ENCODE peak calls at places on chromosomes 6 and 20, in four cellular contexts. U, G, L and Q are unnamed samples.

GRCh38 chr6:158847012-158847529 is 27.9 kb upstream of the EZR start:
- DNase-seq in U (no peak), G (no peak), L (no peak), Q (no peak)

GRCh38 chr6:160247457-160247883 is 11.2 kb downstream of the SLC22A2 start:
- DNase-seq in U (no peak), G (no peak), L (peak), Q (no peak)

GRCh38 chr6:1834641-1835516 is 225.2 kb downstream of the FOXC1 start:
- DNase-seq in U (no peak), G (no peak), L (no peak), Q (no peak)

GRCh38 chr6:36130672-36131516 is 581 bp downstream of the MAPK13 start:
- DNase-seq in U (peak), G (peak), L (peak), Q (peak)

GRCh38 chr6:13992417-13993055 is 67.8 kb downstream of the RNF182 start:
- DNase-seq in U (peak), G (no peak), L (no peak), Q (no peak)

GRCh38 chr20:60691966-60692615 is 560.0 kb upstream of the CDH4 start:
- DNase-seq in U (no peak), G (no peak), L (no peak), Q (no peak)

GRCh38 chr6:115591973-115592486 is 468.7 kb downstream of the FRK start:
- DNase-seq in U (no peak), G (no peak), L (no peak), Q (no peak)

GRCh38 chr20:50144362-50144761 is 9.2 kb downstream of the PEDS1 start:
- DNase-seq in U (no peak), G (no peak), L (peak), Q (no peak)

GRCh38 chr20:52060794-52061714 is 130.5 kb downstream of the ZFP64 start:
- DNase-seq in U (peak), G (no peak), L (no peak), Q (no peak)

GRCh38 chr20:774016-774679 is 5.8 kb upstream of the SLC52A3 start:
- DNase-seq in U (no peak), G (no peak), L (no peak), Q (no peak)

GRCh38 chr6:14792118-14792955 is 453.5 kb upstream of the JARID2 start:
- DNase-seq in U (no peak), G (no peak), L (no peak), Q (no peak)

GRCh38 chr6:149335924-149336323 is 18.4 kb downstream of the TAB2 start:
- DNase-seq in U (no peak), G (peak), L (no peak), Q (no peak)

GRCh38 chr20:37593710-37594109 is 66.0 kb upstream of the BLCAP start:
- DNase-seq in U (no peak), G (no peak), L (no peak), Q (no peak)

GRCh38 chr6:106534564-106534982 is 94.7 kb downstream of the RTN4IP1 start:
- DNase-seq in U (no peak), G (peak), L (no peak), Q (no peak)

GRCh38 chr6:157982580-157983438 is 1.1 kb downstream of the SYNJ2 start:
- DNase-seq in U (peak), G (no peak), L (no peak), Q (no peak)

GRCh38 chr6:79631800-79632172 is 657 bp downstream of the SH3BGRL2 start:
- DNase-seq in U (no peak), G (no peak), L (no peak), Q (no peak)

GRCh38 chr6:47698342-47698787 is at the start of gene ADGRF4:
- DNase-seq in U (peak), G (no peak), L (no peak), Q (no peak)

GRCh38 chr6:44235891-44236516 is 10.9 kb upstream of the HSP90AB1 start:
- DNase-seq in U (no peak), G (no peak), L (no peak), Q (peak)

GRCh38 chr20:47167846-47168245 is 188.7 kb downstream of the ZMYND8 start:
- DNase-seq in U (no peak), G (no peak), L (no peak), Q (no peak)